ENCODE peak calls at places on chromosomes 6 and 20, in eight cellular contexts. E is CD14-positive monocyte, L is DND-41, R is AG10803, O is heart right ventricle, Y is epithelial cell of esophagus, N is fibroblast of lung, M is tibial nerve. B is an unnamed sample.

GRCh38 chr6:109472132-109472995 is 10.7 kb downstream of the ZBTB24 start:
- DNase-seq in E (no peak), L (no peak), R (no peak), O (no peak), Y (no peak), N (no peak), M (no peak), B (no peak)

GRCh38 chr20:45095753-45096371 is 5.1 kb downstream of the KCNS1 start:
- DNase-seq in E (no peak), L (peak; percentile 73), R (peak; percentile 59), O (peak; percentile 57), Y (peak; percentile 72), N (peak; percentile 72), M (peak; percentile 21), B (no peak)

GRCh38 chr20:33490023-33490933 is at the start of gene CBFA2T2:
- DNase-seq in E (peak; percentile 51), L (no peak), R (peak; percentile 67), O (peak; percentile 66), Y (peak; percentile 67), N (peak; percentile 65), M (peak; percentile 33), B (no peak)

GRCh38 chr20:4086771-4087677 is 71.7 kb upstream of the RNF24 start:
- DNase-seq in E (no peak), L (no peak), R (no peak), O (no peak), Y (no peak), N (no peak), M (no peak), B (peak; percentile 11)

GRCh38 chr6:150841697-150842096 is 23.8 kb upstream of the MTHFD1L start:
- DNase-seq in E (no peak), L (no peak), R (no peak), O (no peak), Y (no peak), N (no peak), M (no peak), B (no peak)

GRCh38 chr6:168047841-168048723 is 30.9 kb downstream of the FRMD1 start:
- DNase-seq in E (peak; percentile 31), L (no peak), R (no peak), O (no peak), Y (no peak), N (no peak), M (no peak), B (no peak)

GRCh38 chr20:20699917-20700316 is 12.5 kb downstream of the RALGAPA2 start:
- DNase-seq in E (no peak), L (no peak), R (no peak), O (no peak), Y (no peak), N (no peak), M (no peak), B (no peak)

GRCh38 chr6:5435449-5435848 is 174.1 kb downstream of the FARS2 start:
- DNase-seq in E (no peak), L (no peak), R (peak; percentile 75), O (no peak), Y (no peak), N (peak; percentile 46), M (no peak), B (no peak)

GRCh38 chr6:167758309-167759023 is 68.2 kb upstream of the AFDN start:
- DNase-seq in E (peak; percentile 41), L (no peak), R (no peak), O (no peak), Y (no peak), N (no peak), M (no peak), B (no peak)

GRCh38 chr6:29722773-29723665 is at the start of gene HLA-F:
- DNase-seq in E (peak; percentile 90), L (no peak), R (peak; percentile 71), O (peak; percentile 92), Y (peak; percentile 86), N (peak; percentile 59), M (peak; percentile 79), B (no peak)
- TF ChIP-seq CTCF in E (no peak), L (no peak), R (no peak), O (no peak), Y (no peak), N (no peak), M (no peak), B (no peak)

GRCh38 chr6:143742955-143743255 is 65.1 kb downstream of the PHACTR2 start:
- DNase-seq in E (no peak), L (no peak), R (no peak), O (no peak), Y (no peak), N (no peak), M (no peak), B (no peak)

GRCh38 chr6:143743256-143744166 is 65.7 kb downstream of the PHACTR2 start:
- DNase-seq in E (no peak), L (no peak), R (peak; percentile 57), O (peak; percentile 35), Y (no peak), N (peak; percentile 44), M (no peak), B (no peak)

GRCh38 chr6:143740213-143740612 is 62.4 kb downstream of the PHACTR2 start:
- DNase-seq in E (no peak), L (no peak), R (no peak), O (no peak), Y (no peak), N (no peak), M (no peak), B (no peak)

GRCh38 chr6:143742070-143742954 is 64.5 kb downstream of the PHACTR2 start:
- DNase-seq in E (no peak), L (no peak), R (no peak), O (no peak), Y (peak; percentile 32), N (no peak), M (no peak), B (no peak)

DNA sequence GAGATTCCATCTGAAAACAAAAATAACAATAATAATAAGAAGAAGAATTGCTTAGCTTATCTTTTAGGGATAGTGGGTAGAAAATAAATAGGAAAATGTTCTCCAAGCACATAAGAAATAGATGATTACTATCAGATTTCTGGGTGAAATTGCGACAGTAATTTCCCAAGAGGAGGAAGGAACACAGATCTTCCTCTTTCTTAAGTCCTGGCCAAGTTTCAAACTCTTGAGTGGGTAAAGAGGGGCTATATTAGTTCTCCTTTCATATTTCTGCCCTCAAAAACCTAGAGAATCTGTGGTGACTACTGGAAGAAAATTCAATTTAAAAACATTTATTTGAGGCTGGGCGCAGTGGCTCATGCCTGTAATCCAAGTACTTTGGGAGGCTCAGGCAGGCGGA is 63.7 kb downstream of the PHACTR2 start:
- DNase-seq in E (no peak), L (no peak), R (no peak), O (no peak), Y (no peak), N (no peak), M (no peak), B (no peak)
- TF ChIP-seq CTCF in E (no peak), L (no peak), R (no peak), O (no peak), Y (no peak), N (no peak), M (no peak), B (no peak)

GRCh38 chr6:37170273-37171140 is 555 bp downstream of the PIM1 start:
- DNase-seq in E (peak; percentile 64), L (peak; percentile 65), R (peak; percentile 42), O (peak; percentile 44), Y (peak; percentile 38), N (no peak), M (no peak), B (peak; percentile 78)
- TF ChIP-seq CTCF in E (peak; percentile 46), L (peak; percentile 25), R (peak; percentile 18), O (no peak), Y (no peak), N (peak; percentile 5), M (no peak), B (peak; percentile 61)

GRCh38 chr6:48915591-48915990 is 547.5 kb downstream of the MMUT start:
- DNase-seq in E (no peak), L (no peak), R (no peak), O (no peak), Y (no peak), N (no peak), M (no peak), B (no peak)
- TF ChIP-seq CTCF in E (no peak), L (no peak), R (no peak), O (no peak), Y (no peak), N (no peak), M (no peak), B (peak; percentile 54)

DNA sequence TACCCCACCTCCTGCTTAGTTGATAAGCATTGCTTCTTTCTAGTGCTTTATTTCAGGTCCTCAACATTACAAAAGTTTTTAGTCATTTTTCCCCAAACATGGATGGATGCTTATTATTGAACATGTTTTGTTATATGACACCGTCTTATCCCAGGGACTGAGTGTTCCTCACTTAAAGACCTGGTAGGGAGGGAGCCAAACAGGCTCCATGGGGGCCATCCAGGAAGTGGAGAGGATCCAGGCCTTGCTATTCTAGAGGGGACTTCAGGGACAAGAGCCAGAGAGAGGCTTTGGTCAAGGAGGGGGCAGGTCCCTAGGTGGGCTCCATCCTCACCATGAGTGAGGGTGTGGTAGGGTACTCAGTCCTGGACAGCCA is 7.4 kb downstream of the SLC32A1 start:
- DNase-seq in E (no peak), L (no peak), R (no peak), O (no peak), Y (no peak), N (no peak), M (no peak), B (no peak)
- TF ChIP-seq CTCF in E (peak; percentile 70), L (no peak), R (no peak), O (peak; percentile 33), Y (no peak), N (no peak), M (no peak), B (peak; percentile 43)

GRCh38 chr20:2713285-2713684 is 20.7 kb downstream of the EBF4 start:
- DNase-seq in E (no peak), L (no peak), R (no peak), O (no peak), Y (peak; percentile 31), N (no peak), M (no peak), B (no peak)
- TF ChIP-seq CTCF in E (peak; percentile 13), L (peak; percentile 56), R (peak; percentile 40), O (no peak), Y (peak; percentile 39), N (peak; percentile 23), M (no peak), B (no peak)